ENCODE peak calls at places on chromosomes 13 and 19, in four cellular contexts. H, E, A and Q are unnamed samples.

GRCh38 chr13:23735329-23735728 is 153.9 kb downstream of the MIPEP start:
- DNase-seq in H (no peak), A (no peak), E (no peak), Q (no peak)

GRCh38 chr19:4979211-4979807 is 10.4 kb downstream of the KDM4B start:
- DNase-seq in A (no peak), E (no peak), H (no peak), Q (no peak)

GRCh38 chr13:36369268-36370107 is 23.3 kb upstream of the SPART start:
- DNase-seq in A (no peak), E (no peak), H (no peak), Q (no peak)

GRCh38 chr13:21670883-21671792 is at the start of gene FGF9:
- DNase-seq in E (peak), H (peak), A (peak), Q (peak)

GRCh38 chr19:4678881-4679379 is 8.8 kb upstream of the MYDGF start:
- DNase-seq in H (no peak), E (no peak), A (peak), Q (peak)

GRCh38 chr13:99275093-99275469 is 16.9 kb upstream of the GPR18 start:
- DNase-seq in A (peak), E (no peak), H (no peak), Q (peak)

GRCh38 chr13:34748078-34748477 is 194.0 kb upstream of the NBEA start:
- DNase-seq in H (peak), A (no peak), E (peak), Q (peak)

GRCh38 chr13:50678464-50679162 is 164.9 kb downstream of the DLEU7 start:
- DNase-seq in E (no peak), H (no peak), A (peak), Q (peak)

GRCh38 chr13:110116072-110116487 is 190.9 kb downstream of the COL4A1 start:
- DNase-seq in A (peak), H (no peak), E (peak), Q (peak)

GRCh38 chr13:70324519-70324918 is 216.3 kb upstream of the KLHL1 start:
- DNase-seq in E (no peak), A (no peak), H (no peak), Q (no peak)

GRCh38 chr13:47426126-47426849 is 529.4 kb upstream of the HTR2A start:
- DNase-seq in E (peak), A (peak), H (peak), Q (peak)

GRCh38 chr13:96089749-96090239 is at the start of gene HS6ST3:
- DNase-seq in E (peak), A (peak), H (peak), Q (peak)

GRCh38 chr13:101346942-101347728 is 69.2 kb downstream of the NALCN start:
- DNase-seq in H (no peak), E (no peak), A (no peak), Q (peak)

GRCh38 chr19:3549816-3550215 is 7.6 kb downstream of the MFSD12 start:
- DNase-seq in E (no peak), H (no peak), A (no peak), Q (no peak)

GRCh38 chr19:3550947-3551807 is 6.2 kb downstream of the MFSD12 start:
- DNase-seq in H (no peak), E (no peak), A (no peak), Q (no peak)

GRCh38 chr19:3554254-3555083 is 2.9 kb downstream of the MFSD12 start:
- DNase-seq in E (no peak), H (no peak), A (no peak), Q (no peak)

GRCh38 chr19:3548594-3548993 is 8.8 kb downstream of the MFSD12 start:
- DNase-seq in H (no peak), A (no peak), E (no peak), Q (no peak)

DNA sequence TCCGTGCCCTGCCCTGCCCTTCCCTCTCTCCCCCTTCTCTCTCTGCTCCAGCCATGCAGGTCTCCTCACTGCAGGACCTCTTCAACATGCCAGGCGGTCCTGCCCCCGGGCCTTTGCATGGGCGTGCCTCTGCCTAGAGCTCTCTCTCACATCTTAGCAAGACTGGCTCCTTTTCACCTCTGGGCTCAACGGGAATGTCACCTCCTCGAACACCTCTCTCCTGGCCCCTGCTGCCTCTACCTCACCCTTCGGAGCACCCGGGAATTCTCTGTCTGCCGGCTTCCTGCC is 5.6 kb downstream of the MFSD12 start:
- DNase-seq in E (no peak), A (no peak), H (no peak), Q (no peak)
- TF ChIP-seq CTCF in E (no peak), A (no peak), H (no peak), Q (no peak)

DNA sequence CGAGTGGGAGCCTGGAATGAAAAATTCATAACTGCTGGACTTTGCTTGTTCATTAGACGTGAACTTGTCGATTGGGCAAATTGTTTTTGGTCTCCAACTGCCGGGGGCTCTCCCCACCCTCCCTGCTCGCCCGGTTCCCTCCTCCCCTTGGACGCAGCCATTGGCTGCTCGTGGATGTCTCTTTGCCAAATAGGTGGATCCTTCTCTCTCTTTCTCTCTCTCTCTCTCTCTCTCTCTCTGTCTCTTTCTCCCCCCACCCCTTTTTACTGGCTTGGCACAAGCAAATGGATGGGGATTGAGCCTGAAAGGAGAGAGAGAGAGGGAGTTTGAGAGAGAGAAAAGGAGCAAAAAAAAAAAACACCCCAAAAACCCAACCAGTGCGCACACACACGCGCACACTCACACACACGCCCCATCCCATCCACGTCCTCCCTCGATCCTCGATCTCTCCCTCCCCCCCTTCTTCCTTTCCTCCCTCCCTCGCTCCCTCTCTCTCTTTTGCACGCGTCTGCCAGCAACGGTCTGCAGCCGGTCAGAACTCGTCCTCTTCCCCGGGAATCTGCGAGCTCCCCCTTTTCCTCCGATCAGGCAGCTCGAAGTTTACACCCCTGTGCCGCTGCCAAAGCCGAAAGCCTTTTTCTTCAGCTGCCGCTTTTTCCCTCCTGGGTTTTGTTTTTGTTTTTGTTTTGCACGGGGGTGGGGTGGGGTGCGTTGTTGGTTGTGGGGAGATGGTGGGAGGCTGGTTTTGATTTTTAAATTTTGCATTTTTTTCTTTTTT is 27.8 kb downstream of the NFIX start:
- DNase-seq in E (peak), H (peak), A (peak), Q (peak)
- H3K4me3 ChIP-seq in E (peak), H (peak), A (peak), Q (peak)

DNA sequence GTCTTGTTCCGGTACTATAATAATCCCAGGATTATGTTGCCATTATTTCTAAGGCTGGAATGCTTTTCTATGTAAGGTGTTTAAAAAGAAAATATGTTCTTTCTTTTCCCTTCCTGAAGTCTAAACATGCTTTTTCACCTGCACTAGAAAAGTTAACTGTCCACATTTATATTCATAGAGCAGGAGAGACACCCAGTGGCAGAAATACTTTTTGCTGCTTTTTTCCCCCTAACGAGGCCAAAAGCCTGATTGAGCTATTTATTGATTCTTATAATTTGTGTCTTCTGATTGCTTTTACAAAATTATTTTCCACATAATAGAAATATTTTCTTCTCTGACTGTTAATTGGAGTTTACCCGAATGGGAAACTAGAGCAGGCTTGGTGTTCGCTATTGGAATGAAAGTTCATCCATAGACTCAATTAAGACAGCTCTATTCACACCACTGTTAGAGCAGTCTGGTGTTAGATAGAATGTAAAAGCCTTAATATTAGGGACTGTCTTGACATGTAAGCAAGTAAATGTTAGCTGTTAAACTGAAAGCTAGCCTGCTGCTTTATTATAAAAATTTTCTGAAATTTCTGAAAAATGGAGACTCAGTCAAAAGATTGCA is 15.8 kb downstream of the GPR180 start:
- DNase-seq in E (no peak), A (peak), H (no peak), Q (no peak)
- TF ChIP-seq CTCF in E (peak), A (peak), H (peak), Q (peak)

GRCh38 chr19:13172335-13173128 is 22.3 kb downstream of the IER2 start:
- DNase-seq in H (peak), E (peak), A (peak), Q (peak)
- H3K4me3 ChIP-seq in H (no peak), E (no peak), A (no peak), Q (no peak)

GRCh38 chr19:57279418-57280164 is 694 bp upstream of the ZNF460 start:
- DNase-seq in H (peak), A (peak), E (peak), Q (peak)
- TF ChIP-seq CTCF in H (no peak), A (peak), E (peak), Q (peak)

GRCh38 chr13:43129511-43130130 is 106.2 kb downstream of the DNAJC15 start:
- DNase-seq in H (no peak), E (no peak), A (no peak), Q (no peak)

GRCh38 chr13:43127103-43127817 is 103.9 kb downstream of the DNAJC15 start:
- DNase-seq in A (no peak), E (no peak), H (no peak), Q (no peak)

GRCh38 chr13:43127827-43128226 is 104.4 kb downstream of the DNAJC15 start:
- DNase-seq in H (no peak), E (no peak), A (no peak), Q (no peak)

GRCh38 chr13:43129021-43129420 is 105.6 kb downstream of the DNAJC15 start:
- DNase-seq in E (no peak), H (no peak), A (no peak), Q (no peak)

GRCh38 chr13:43128504-43128929 is 105.1 kb downstream of the DNAJC15 start:
- DNase-seq in E (no peak), H (peak), A (no peak), Q (no peak)
- H3K4me3 ChIP-seq in E (peak), H (peak), A (no peak), Q (no peak)

DNA sequence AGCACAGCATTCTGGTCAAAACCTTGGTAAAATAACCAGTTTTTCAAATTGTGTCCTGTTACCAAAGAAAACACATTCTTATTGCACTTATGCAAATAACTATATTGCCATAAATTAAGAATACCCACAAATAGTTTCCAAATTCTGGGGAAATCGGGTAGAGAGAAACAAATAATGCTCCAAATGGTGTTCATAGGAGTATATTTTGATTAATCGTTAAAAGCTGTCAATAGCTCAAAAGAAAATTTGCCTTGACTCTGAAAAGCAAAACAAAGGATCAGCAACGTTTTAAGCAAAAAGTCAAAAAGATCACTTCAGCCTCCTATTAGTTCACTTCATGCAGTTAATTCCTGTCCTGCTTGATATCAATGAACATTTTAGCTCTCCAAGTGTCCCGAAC is 22.2 kb upstream of the CEACAM21 start:
- DNase-seq in E (no peak), H (no peak), A (no peak), Q (no peak)
- TF ChIP-seq CTCF in E (no peak), H (no peak), A (no peak), Q (no peak)

GRCh38 chr19:1258161-1258492 is 9.7 kb downstream of the MIDN start:
- DNase-seq in A (no peak), E (no peak), H (no peak), Q (no peak)
- H3K4me3 ChIP-seq in A (no peak), E (peak), H (peak), Q (no peak)

GRCh38 chr19:11089254-11090013 is at the start of gene LDLR:
- DNase-seq in H (peak), A (peak), E (peak), Q (peak)
- TF ChIP-seq CTCF in H (no peak), A (no peak), E (no peak), Q (no peak)

DNA sequence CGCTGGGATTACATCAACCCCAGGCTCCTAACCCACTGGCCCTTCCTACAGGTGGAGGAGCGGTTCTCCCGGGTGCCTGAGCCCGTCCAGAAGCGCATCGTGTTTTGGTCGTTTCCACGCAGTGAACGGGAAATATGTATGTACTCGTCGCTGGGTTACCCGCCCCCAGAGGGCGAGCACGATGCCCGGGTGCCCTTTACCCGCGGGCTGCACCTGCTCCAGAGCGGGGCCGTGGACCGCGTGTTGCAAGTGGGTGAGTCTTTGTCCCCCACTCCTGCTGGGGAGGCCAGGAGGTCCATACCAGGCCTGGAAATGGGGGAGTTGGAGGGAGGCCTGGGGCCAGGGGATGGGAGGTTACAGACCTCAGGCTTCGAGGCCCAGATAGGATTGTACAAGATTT is 4.4 kb downstream of the ZSWIM4 start:
- DNase-seq in E (no peak), A (no peak), H (no peak), Q (no peak)
- H3K4me3 ChIP-seq in E (no peak), A (no peak), H (no peak), Q (no peak)